ENCODE peak calls at places on chromosome 14, in four cellular contexts. L is sigmoid colon, P is tibial artery, J is body of pancreas. I is an unnamed sample.

GRCh38 chr14:80231732-80232131 is 20.4 kb upstream of the DIO2 start:
- DNase-seq in J (no peak), P (no peak), L (no peak), I (no peak)

GRCh38 chr14:52075371-52075770 is 6.5 kb upstream of the NID2 start:
- DNase-seq in L (no peak), P (no peak), J (no peak), I (no peak)

GRCh38 chr14:74988131-74988530 is 14.6 kb upstream of the EIF2B2 start:
- DNase-seq in L (no peak), P (no peak), J (no peak), I (no peak)

GRCh38 chr14:28987516-28987915 is 220.9 kb downstream of the FOXG1 start:
- DNase-seq in J (no peak), P (no peak), L (no peak), I (no peak)

GRCh38 chr14:74907744-74908143 is 15.3 kb downstream of the RPS6KL1 start:
- DNase-seq in P (no peak), J (no peak), L (no peak), I (no peak)

GRCh38 chr14:68441532-68441931 is 351.3 kb downstream of the ZFP36L1 start:
- DNase-seq in L (no peak), P (no peak), J (no peak), I (no peak)

GRCh38 chr14:34021096-34021495 is 70.2 kb upstream of the EGLN3 start:
- DNase-seq in J (no peak), P (no peak), L (no peak), I (no peak)

GRCh38 chr14:88518592-88519512 is 36.0 kb downstream of the PTPN21 start:
- DNase-seq in P (no peak), J (no peak), L (no peak), I (no peak)

GRCh38 chr14:86402547-86402946 is 872.6 kb downstream of the FLRT2 start:
- DNase-seq in P (no peak), J (no peak), L (no peak), I (no peak)

GRCh38 chr14:92539875-92540274 is 26.3 kb downstream of the RIN3 start:
- DNase-seq in L (no peak), P (peak; percentile 68), J (no peak), I (peak; percentile 23)

GRCh38 chr14:23895480-23895879 is 58.1 kb upstream of the DHRS4 start:
- DNase-seq in L (no peak), P (no peak), J (no peak), I (no peak)

GRCh38 chr14:102033241-102033640 is 53.6 kb downstream of the HSP90AA1 start:
- DNase-seq in L (no peak), P (no peak), J (no peak), I (no peak)

GRCh38 chr14:74919421-74920165 is 3.5 kb downstream of the RPS6KL1 start:
- DNase-seq in L (peak; percentile 59), J (no peak), P (peak; percentile 56), I (no peak)

GRCh38 chr14:91413547-91414474 is 3.8 kb downstream of the CCDC88C start:
- DNase-seq in P (no peak), J (peak; percentile 95), L (no peak), I (no peak)

GRCh38 chr14:100708349-100709217 is 18.1 kb upstream of the DLK1 start:
- DNase-seq in J (peak; percentile 93), P (no peak), L (peak; percentile 89), I (peak; percentile 53)

GRCh38 chr14:102525213-102526143 is 15.9 kb upstream of the ANKRD9 start:
- DNase-seq in P (no peak), L (no peak), J (no peak), I (peak; percentile 48)

GRCh38 chr14:65241125-65241752 is 138.9 kb upstream of the MAX start:
- DNase-seq in P (no peak), J (no peak), L (no peak), I (no peak)
- H3K4me1 ChIP-seq in P (no peaks in the 10 kb centered on the region), J (peaks cover 11% of the 10 kb centered on the region), L (no peaks in the 10 kb centered on the region), I (no peaks in the 10 kb centered on the region)

GRCh38 chr14:40476005-40476404 is 1043.8 kb upstream of the FBXO33 start:
- DNase-seq in J (no peak), L (no peak), P (no peak), I (no peak)
- TF ChIP-seq CTCF in J (no peak), L (no peak), P (no peak), I (no peak)

GRCh38 chr14:77043177-77043983 is 14.9 kb upstream of the IRF2BPL start:
- DNase-seq in J (no peak), L (peak; percentile 89), P (no peak), I (peak; percentile 68)
- H3K4me1 ChIP-seq in J (peaks cover 80% of the 10 kb centered on the region), L (peaks cover 84% of the 10 kb centered on the region), P (peaks cover 81% of the 10 kb centered on the region), I (peaks cover 69% of the 10 kb centered on the region)

GRCh38 chr14:45650754-45651153 is 397.8 kb upstream of the MIS18BP1 start:
- DNase-seq in L (no peak), P (no peak), J (no peak), I (no peak)
- TF ChIP-seq CTCF in L (no peak), P (no peak), J (no peak), I (no peak)

GRCh38 chr14:55749946-55750345 is 169.9 kb downstream of the KTN1 start:
- DNase-seq in J (no peak), P (no peak), L (no peak), I (no peak)

GRCh38 chr14:55745906-55746305 is 165.9 kb downstream of the KTN1 start:
- DNase-seq in J (no peak), L (no peak), P (no peak), I (no peak)

GRCh38 chr14:55746533-55746932 is 166.5 kb downstream of the KTN1 start:
- DNase-seq in L (no peak), P (no peak), J (no peak), I (no peak)

GRCh38 chr14:55747186-55747585 is 167.2 kb downstream of the KTN1 start:
- DNase-seq in P (no peak), J (no peak), L (no peak), I (no peak)

GRCh38 chr14:55749201-55749812 is 169.3 kb downstream of the KTN1 start:
- DNase-seq in P (no peak), L (no peak), J (peak; percentile 22), I (no peak)
- H3K4me1 ChIP-seq in P (peaks cover 7% of the 10 kb centered on the region), L (peaks cover 11% of the 10 kb centered on the region), J (peaks cover 18% of the 10 kb centered on the region), I (no peaks in the 10 kb centered on the region)

GRCh38 chr14:30330452-30330851 is 228.5 kb upstream of the G2E3 start:
- DNase-seq in L (no peak), J (no peak), P (no peak), I (no peak)
- TF ChIP-seq CTCF in L (no peak), J (no peak), P (no peak), I (peak; percentile 15)

I was measured in psoas muscle.